ENCODE peak calls at places on chromosomes 4 and X, in four cellular contexts. J, X, W and H are unnamed samples.

GRCh38 chr4:74793757-74794340 is 474 bp downstream of the BTC start:
- DNase-seq in X (peak; percentile 58), J (no peak), W (no peak), H (peak; percentile 19)

GRCh38 chrX:150476183-150476699 is 92.2 kb upstream of the MTM1 start:
- DNase-seq in J (no peak), W (no peak), X (no peak), H (no peak)

GRCh38 chr4:75769044-75769443 is 44.7 kb downstream of the USO1 start:
- DNase-seq in X (no peak), J (no peak), W (no peak), H (no peak)

GRCh38 chr4:137806420-137806819 is 274.1 kb upstream of the PCDH18 start:
- DNase-seq in J (no peak), X (no peak), W (no peak), H (no peak)

GRCh38 chrX:140967036-140967435 is 35.4 kb upstream of the SPANXB1 start:
- DNase-seq in W (no peak), X (no peak), J (no peak), H (no peak)

GRCh38 chr4:141899541-141899940 is 263.2 kb downstream of the IL15 start:
- DNase-seq in X (no peak), J (no peak), W (no peak), H (no peak)

GRCh38 chrX:69121321-69122000 is 43.8 kb downstream of the PJA1 start:
- DNase-seq in J (no peak), X (no peak), W (no peak), H (no peak)

GRCh38 chr4:121053601-121054143 is 18.7 kb downstream of the NDNF start:
- DNase-seq in X (no peak), W (peak; percentile 33), J (no peak), H (no peak)

GRCh38 chrX:16882702-16883486 is 12.7 kb upstream of the RBBP7 start:
- DNase-seq in W (peak; percentile 50), X (peak; percentile 59), J (peak; percentile 47), H (peak; percentile 69)

GRCh38 chrX:41245641-41246040 is 88.3 kb upstream of the DDX3X start:
- DNase-seq in X (no peak), J (no peak), W (no peak), H (no peak)

GRCh38 chrX:53347948-53348347 is 66.6 kb upstream of the IQSEC2 start:
- DNase-seq in J (no peak), W (no peak), X (no peak), H (no peak)

GRCh38 chr4:14742054-14742453 is 260.2 kb upstream of the CPEB2 start:
- DNase-seq in J (no peak), X (no peak), W (no peak), H (no peak)

GRCh38 chr4:88333741-88334405 is 44.8 kb upstream of the HERC6 start:
- DNase-seq in W (no peak), X (no peak), J (no peak), H (no peak)

GRCh38 chrX:110143454-110144210 is 140.7 kb downstream of the TMEM164 start:
- DNase-seq in X (no peak), W (no peak), J (no peak), H (no peak)

GRCh38 chrX:53263597-53264094 is 17.7 kb downstream of the IQSEC2 start:
- DNase-seq in W (no peak), X (no peak), J (no peak), H (no peak)

GRCh38 chr4:151692821-151693504 is 67.8 kb downstream of the GATB start:
- DNase-seq in W (no peak), J (no peak), X (no peak), H (no peak)

GRCh38 chrX:110167952-110168451 is 149.9 kb downstream of the AMMECR1 start:
- DNase-seq in W (no peak), J (no peak), X (peak; percentile 15), H (peak; percentile 40)

GRCh38 chr4:149371021-149371420 is 444.6 kb downstream of the IQCM start:
- DNase-seq in J (no peak), X (no peak), W (no peak), H (peak; percentile 25)

GRCh38 chr4:8872402-8873291 is 1.0 kb upstream of the HMX1 start:
- DNase-seq in J (no peak), X (no peak), W (no peak), H (no peak)

GRCh38 chr4:139841464-139842195 is 176.0 kb downstream of the MGST2 start:
- DNase-seq in X (peak; percentile 37), W (no peak), J (no peak), H (no peak)

GRCh38 chr4:145881991-145882390 is 56.6 kb downstream of the ZNF827 start:
- DNase-seq in J (no peak), W (no peak), X (no peak), H (no peak)

GRCh38 chr4:180695851-180696250 is 1547.4 kb upstream of the TENM3 start:
- DNase-seq in X (no peak), W (no peak), J (no peak), H (no peak)

GRCh38 chrX:114626323-114626722 is 42.4 kb downstream of the HTR2C start:
- DNase-seq in W (no peak), J (no peak), X (no peak), H (peak; percentile 10)

GRCh38 chr4:103719320-103720204 is at the start of gene TACR3:
- DNase-seq in X (no peak), W (no peak), J (no peak), H (peak; percentile 15)

GRCh38 chr4:47669946-47670345 is 167.9 kb downstream of the CORIN start:
- DNase-seq in X (no peak), J (no peak), W (no peak), H (no peak)

GRCh38 chr4:23923141-23923540 is 33.3 kb upstream of the PPARGC1A start:
- DNase-seq in J (no peak), X (no peak), W (no peak), H (no peak)

GRCh38 chr4:15945516-15945915 is 7.0 kb upstream of the FGFBP1 start:
- DNase-seq in W (no peak), X (no peak), J (no peak), H (no peak)

GRCh38 chrX:40663078-40663740 is 15.8 kb upstream of the CXorf38 start:
- DNase-seq in J (no peak), X (no peak), W (no peak), H (no peak)

GRCh38 chrX:1576201-1577101 is 15.0 kb upstream of the AKAP17A start:
- DNase-seq in X (no peak), J (no peak), W (no peak), H (no peak)

GRCh38 chr4:104235966-104236365 is 258.7 kb downstream of the CXXC4 start:
- DNase-seq in J (no peak), X (no peak), W (no peak), H (no peak)

GRCh38 chr4:38760915-38761314 is 21.9 kb downstream of the TLR10 start:
- DNase-seq in J (peak; percentile 50), W (no peak), X (no peak), H (no peak)

GRCh38 chr4:38757945-38758344 is 24.8 kb downstream of the TLR10 start:
- DNase-seq in X (no peak), J (no peak), W (no peak), H (no peak)

GRCh38 chr4:38759077-38759789 is 23.6 kb downstream of the TLR10 start:
- DNase-seq in J (no peak), X (peak; percentile 39), W (peak; percentile 25), H (peak; percentile 34)

GRCh38 chr4:38762560-38762959 is 20.2 kb downstream of the TLR10 start:
- DNase-seq in X (no peak), J (peak; percentile 29), W (no peak), H (peak; percentile 39)

GRCh38 chr4:38759790-38760122 is 23.0 kb downstream of the TLR10 start:
- DNase-seq in J (no peak), W (no peak), X (no peak), H (no peak)
- TF ChIP-seq CTCF in J (no peak), W (peak; percentile 53), X (no peak), H (no peak)

GRCh38 chrX:9953396-9953795 is 13.8 kb upstream of the CLDN34 start:
- DNase-seq in W (no peak), X (no peak), J (no peak), H (no peak)

GRCh38 chrX:9958183-9958582 is 9.0 kb upstream of the CLDN34 start:
- DNase-seq in W (no peak), X (no peak), J (no peak), H (no peak)

GRCh38 chrX:9961750-9962149 is 5.4 kb upstream of the CLDN34 start:
- DNase-seq in W (no peak), X (no peak), J (no peak), H (no peak)

GRCh38 chrX:9955506-9955905 is 11.7 kb upstream of the CLDN34 start:
- DNase-seq in X (no peak), J (no peak), W (no peak), H (no peak)

GRCh38 chrX:9957743-9958142 is 9.4 kb upstream of the CLDN34 start:
- DNase-seq in W (no peak), J (no peak), X (no peak), H (no peak)
- TF ChIP-seq CTCF in W (no peak), J (no peak), X (no peak), H (peak; percentile 36)

GRCh38 chr4:10058371-10058770 is 37.1 kb upstream of the SLC2A9 start:
- DNase-seq in X (no peak), W (no peak), J (no peak), H (no peak)

GRCh38 chr4:10061650-10062415 is 40.5 kb upstream of the SLC2A9 start:
- DNase-seq in W (no peak), J (no peak), X (no peak), H (no peak)

GRCh38 chr4:10066704-10067651 is 45.7 kb upstream of the SLC2A9 start:
- DNase-seq in W (no peak), X (no peak), J (no peak), H (no peak)

GRCh38 chr4:10066206-10066605 is 44.9 kb upstream of the SLC2A9 start:
- DNase-seq in J (no peak), W (no peak), X (no peak), H (no peak)

DNA sequence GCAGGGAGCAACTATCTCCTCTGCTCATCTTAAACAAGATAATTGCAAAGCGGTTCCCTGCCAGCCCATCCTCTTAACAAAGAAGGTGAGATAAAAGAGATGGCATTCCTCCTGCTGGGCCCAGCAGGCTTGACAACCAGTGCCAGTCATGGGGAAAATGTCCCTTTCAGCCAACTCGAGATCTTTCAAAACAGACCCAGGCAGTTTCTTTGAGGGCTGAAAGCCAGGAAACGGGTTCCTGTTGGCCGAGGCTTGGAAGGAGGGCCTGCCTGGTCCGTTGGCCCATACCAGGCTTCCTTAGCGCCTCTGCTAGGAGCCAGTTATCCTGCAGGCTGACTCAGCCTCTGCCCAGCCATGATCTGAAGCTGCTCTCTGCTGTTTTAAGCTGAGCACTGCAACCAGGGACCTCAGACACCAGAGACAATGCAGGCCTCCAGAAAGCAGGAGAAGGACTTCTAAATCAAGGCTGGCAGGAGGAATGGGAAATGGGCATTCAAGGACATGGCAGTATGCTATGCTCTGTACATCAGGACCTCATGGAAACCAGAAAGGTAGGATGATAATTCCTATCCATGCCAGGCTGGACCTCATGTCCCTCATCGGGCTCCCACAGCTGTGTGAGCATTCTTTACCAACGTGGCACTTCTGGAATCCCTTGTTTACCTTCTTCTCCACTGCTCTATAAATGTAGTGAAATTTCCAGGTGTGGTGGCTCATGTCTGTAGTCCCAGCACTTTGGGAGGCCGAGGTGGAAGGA is 42.4 kb upstream of the SLC2A9 start:
- DNase-seq in W (peak; percentile 56), X (no peak), J (no peak), H (no peak)
- TF ChIP-seq CTCF in W (peak; percentile 87), X (peak; percentile 47), J (no peak), H (no peak)

DNA sequence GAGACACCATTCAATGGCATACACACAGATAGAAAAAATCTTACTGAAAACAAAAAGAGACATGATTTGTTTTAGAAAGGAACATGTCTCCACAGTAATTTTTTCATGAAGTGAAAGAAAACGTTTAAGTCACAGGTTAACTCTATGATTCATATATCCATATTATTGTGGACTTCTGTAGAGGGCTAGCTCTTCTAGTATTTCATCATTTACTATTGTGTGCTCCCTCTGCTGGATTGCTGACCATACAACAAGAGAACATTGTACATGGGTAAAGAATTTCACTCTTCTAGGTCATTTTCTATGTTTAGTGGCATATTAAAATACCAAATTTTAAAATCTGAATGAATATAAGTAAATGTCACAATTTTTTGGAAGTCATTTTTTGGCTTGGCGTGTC is 91.8 kb upstream of the POU3F4 start:
- DNase-seq in J (no peak), X (no peak), W (no peak), H (no peak)
- TF ChIP-seq CTCF in J (no peak), X (peak; percentile 58), W (no peak), H (peak; percentile 36)